ENCODE peak calls at places on chromosomes 16 and 17, in four cellular contexts. R, T, Z and N are unnamed samples.

GRCh38 chr17:80195671-80196529 is 24.2 kb downstream of the SGSH start:
- DNase-seq in R (no peak), T (peak), Z (no peak), N (no peak)

GRCh38 chr17:80970044-80970761 is 21.4 kb upstream of the CHMP6 start:
- DNase-seq in R (peak), T (no peak), Z (no peak), N (peak)

GRCh38 chr17:42197564-42198156 is 3.4 kb upstream of the GHDC start:
- DNase-seq in R (no peak), T (no peak), Z (no peak), N (no peak)

GRCh38 chr16:1772908-1773702 is at the start of gene MRPS34:
- DNase-seq in R (peak), T (peak), Z (peak), N (peak)

GRCh38 chr16:85569615-85570212 is 43.4 kb upstream of the GSE1 start:
- DNase-seq in R (no peak), T (no peak), Z (no peak), N (peak)

GRCh38 chr17:44005865-44006580 is 1.6 kb downstream of the NAGS start:
- DNase-seq in R (peak), T (peak), Z (peak), N (no peak)

GRCh38 chr17:17676752-17677151 is 4.5 kb upstream of the RAI1 start:
- DNase-seq in R (no peak), T (no peak), Z (no peak), N (no peak)

GRCh38 chr16:55502801-55503366 is 6.0 kb upstream of the LPCAT2 start:
- DNase-seq in R (peak), T (no peak), Z (peak), N (peak)

GRCh38 chr17:68199837-68200688 is 47.8 kb upstream of the AMZ2 start:
- DNase-seq in R (no peak), T (no peak), Z (no peak), N (no peak)

GRCh38 chr17:27555364-27555763 is 75.6 kb upstream of the LGALS9 start:
- DNase-seq in R (no peak), T (no peak), Z (no peak), N (no peak)

GRCh38 chr16:68077866-68078725 is 7.1 kb upstream of the NFATC3 start:
- DNase-seq in R (no peak), T (no peak), Z (no peak), N (no peak)

GRCh38 chr16:84677017-84677803 is 22.6 kb upstream of the USP10 start:
- DNase-seq in R (no peak), T (no peak), Z (no peak), N (no peak)

GRCh38 chr16:61579195-61579594 is 457.0 kb downstream of the CDH8 start:
- DNase-seq in R (no peak), T (no peak), Z (no peak), N (no peak)

GRCh38 chr16:87698676-87699179 is 67.1 kb downstream of the KLHDC4 start:
- DNase-seq in R (no peak), T (no peak), Z (no peak), N (no peak)

GRCh38 chr17:66691644-66692500 is 143.0 kb upstream of the CACNG5 start:
- DNase-seq in R (no peak), T (no peak), Z (no peak), N (no peak)

GRCh38 chr17:1473841-1474240 is 17.8 kb upstream of the CRK start:
- DNase-seq in R (no peak), T (no peak), Z (no peak), N (no peak)

GRCh38 chr16:269061-269796 is 6.5 kb downstream of the RGS11 start:
- DNase-seq in R (no peak), T (no peak), Z (peak), N (no peak)

GRCh38 chr16:87851601-87852000 is 17.7 kb downstream of the SLC7A5 start:
- DNase-seq in R (no peak), T (no peak), Z (no peak), N (no peak)

GRCh38 chr17:43814026-43814425 is 18.9 kb downstream of the MPP3 start:
- DNase-seq in R (no peak), T (no peak), Z (no peak), N (no peak)

GRCh38 chr17:47225436-47225858 is 16.3 kb downstream of the MYL4 start:
- DNase-seq in R (no peak), T (no peak), Z (no peak), N (no peak)

GRCh38 chr16:73405851-73406250 is 357.9 kb upstream of the ZFHX3 start:
- DNase-seq in R (no peak), T (no peak), Z (no peak), N (no peak)

GRCh38 chr16:8703693-8704092 is 29.3 kb downstream of the ABAT start:
- DNase-seq in R (no peak), T (no peak), Z (no peak), N (no peak)

GRCh38 chr17:8073627-8074485 is 13.7 kb downstream of the ALOX12B start:
- DNase-seq in R (peak), T (peak), Z (peak), N (no peak)

GRCh38 chr17:80948091-80948960 is 43.3 kb upstream of the CHMP6 start:
- DNase-seq in R (no peak), T (no peak), Z (peak), N (no peak)

GRCh38 chr17:36629252-36629847 is 28.0 kb downstream of the MRM1 start:
- DNase-seq in R (peak), T (peak), Z (peak), N (peak)

GRCh38 chr16:55842369-55843104 is 9.6 kb upstream of the CES1 start:
- DNase-seq in R (no peak), T (no peak), Z (no peak), N (peak)

GRCh38 chr16:50861926-50862325 is 120.0 kb downstream of the CYLD start:
- DNase-seq in R (no peak), T (no peak), Z (no peak), N (no peak)

GRCh38 chr16:57123216-57123968 is 31.0 kb downstream of the CPNE2 start:
- DNase-seq in R (no peak), T (no peak), Z (no peak), N (no peak)

GRCh38 chr16:27561216-27561615 is 11.3 kb downstream of the KATNIP start:
- DNase-seq in R (no peak), T (no peak), Z (no peak), N (no peak)

GRCh38 chr16:88973007-88973410 is 4.0 kb downstream of the CBFA2T3 start:
- DNase-seq in R (no peak), T (no peak), Z (no peak), N (no peak)

GRCh38 chr16:50155925-50156324 is 2.8 kb downstream of the TENT4B start:
- DNase-seq in R (no peak), T (no peak), Z (no peak), N (no peak)

GRCh38 chr16:19184823-19185509 is 16.9 kb downstream of the SYT17 start:
- DNase-seq in R (no peak), T (no peak), Z (no peak), N (no peak)

GRCh38 chr16:67909056-67909742 is 16.1 kb downstream of the PSKH1 start:
- DNase-seq in R (no peak), T (no peak), Z (no peak), N (no peak)

GRCh38 chr16:22813946-22814325 is at the start of gene HS3ST2:
- DNase-seq in R (peak), T (no peak), Z (peak), N (peak)

GRCh38 chr16:3661922-3662321 is 7.4 kb downstream of the DNASE1 start:
- DNase-seq in R (no peak), T (no peak), Z (no peak), N (no peak)